ENCODE peak calls at places on chromosome 20, in six cellular contexts. One of them, this sample, is unnamed. For H3K9me2, the result is how much of the 10 kb centered on the place peaks cover.

GRCh38 chr20:63699466-63700198 is 3.2 kb downstream of the TNFRSF6B start:
- DNase-seq in SK-N-SH: peak
- DNase-seq in PC-3: no peak
- DNase-seq in GM23248: no peak
- DNase-seq in HCT116: no peak
- DNase-seq in Karpas-422: peak
- DNase-seq in this sample: no peak

GRCh38 chr20:20547221-20547875 is 165.1 kb downstream of the RALGAPA2 start:
- DNase-seq in PC-3: peak
- DNase-seq in SK-N-SH: no peak
- DNase-seq in Karpas-422: peak
- DNase-seq in GM23248: peak
- DNase-seq in HCT116: no peak
- DNase-seq in this sample: no peak

GRCh38 chr20:32622585-32623468 is 37.7 kb upstream of the NOL4L start:
- DNase-seq in GM23248: no peak
- DNase-seq in SK-N-SH: peak
- DNase-seq in Karpas-422: no peak
- DNase-seq in PC-3: peak
- DNase-seq in HCT116: no peak
- DNase-seq in this sample: no peak

GRCh38 chr20:9112541-9113515 is 43.9 kb downstream of the PLCB4 start:
- DNase-seq in HCT116: no peak
- DNase-seq in Karpas-422: no peak
- DNase-seq in GM23248: peak
- DNase-seq in PC-3: no peak
- DNase-seq in SK-N-SH: no peak
- DNase-seq in this sample: no peak

GRCh38 chr20:53157443-53158408 is 185.6 kb downstream of the TSHZ2 start:
- DNase-seq in PC-3: peak
- DNase-seq in SK-N-SH: no peak
- DNase-seq in Karpas-422: peak
- DNase-seq in GM23248: peak
- DNase-seq in HCT116: peak
- DNase-seq in this sample: peak

GRCh38 chr20:877814-878213 is 38.3 kb downstream of the ANGPT4 start:
- DNase-seq in PC-3: no peak
- DNase-seq in GM23248: no peak
- DNase-seq in HCT116: no peak
- DNase-seq in Karpas-422: no peak
- DNase-seq in SK-N-SH: no peak
- DNase-seq in this sample: no peak

GRCh38 chr20:35007413-35007812 is 51.7 kb downstream of the MYH7B start:
- DNase-seq in Karpas-422: no peak
- DNase-seq in SK-N-SH: no peak
- DNase-seq in PC-3: no peak
- DNase-seq in HCT116: no peak
- DNase-seq in GM23248: no peak
- DNase-seq in this sample: no peak

GRCh38 chr20:11350126-11351005 is 567.3 kb upstream of the BTBD3 start:
- DNase-seq in PC-3: no peak
- DNase-seq in HCT116: no peak
- DNase-seq in GM23248: peak
- DNase-seq in SK-N-SH: no peak
- DNase-seq in Karpas-422: no peak
- DNase-seq in this sample: no peak

GRCh38 chr20:55580475-55580874 is 424.8 kb downstream of the CBLN4 start:
- DNase-seq in SK-N-SH: no peak
- DNase-seq in PC-3: peak
- DNase-seq in Karpas-422: no peak
- DNase-seq in GM23248: no peak
- DNase-seq in HCT116: no peak
- DNase-seq in this sample: no peak

GRCh38 chr20:19815553-19815991 is 57.5 kb downstream of the RIN2 start:
- DNase-seq in PC-3: peak
- DNase-seq in HCT116: peak
- DNase-seq in SK-N-SH: no peak
- DNase-seq in GM23248: peak
- DNase-seq in Karpas-422: peak
- DNase-seq in this sample: peak

GRCh38 chr20:33309631-33310030 is 26.6 kb downstream of the BPIFB1 start:
- DNase-seq in HCT116: no peak
- DNase-seq in PC-3: no peak
- DNase-seq in Karpas-422: no peak
- DNase-seq in GM23248: no peak
- DNase-seq in SK-N-SH: no peak
- DNase-seq in this sample: no peak

GRCh38 chr20:15889073-15889923 is 684.0 kb downstream of the KIF16B start:
- DNase-seq in PC-3: no peak
- DNase-seq in GM23248: no peak
- DNase-seq in SK-N-SH: peak
- DNase-seq in Karpas-422: peak
- DNase-seq in HCT116: no peak
- DNase-seq in this sample: no peak

GRCh38 chr20:61521680-61522420 is 269.8 kb downstream of the CDH4 start:
- DNase-seq in Karpas-422: no peak
- DNase-seq in HCT116: no peak
- DNase-seq in SK-N-SH: no peak
- DNase-seq in GM23248: no peak
- DNase-seq in PC-3: no peak
- DNase-seq in this sample: no peak

GRCh38 chr20:57440678-57441509 is 49.7 kb downstream of the RBM38 start:
- DNase-seq in SK-N-SH: peak
- DNase-seq in PC-3: no peak
- DNase-seq in GM23248: peak
- DNase-seq in Karpas-422: no peak
- DNase-seq in HCT116: no peak
- DNase-seq in this sample: no peak

GRCh38 chr20:17494201-17494600 is 37.0 kb downstream of the BFSP1 start:
- DNase-seq in Karpas-422: no peak
- DNase-seq in HCT116: no peak
- DNase-seq in GM23248: no peak
- DNase-seq in PC-3: no peak
- DNase-seq in SK-N-SH: no peak
- DNase-seq in this sample: no peak

GRCh38 chr20:55953201-55953600 is 52.1 kb downstream of the CBLN4 start:
- DNase-seq in HCT116: no peak
- DNase-seq in SK-N-SH: no peak
- DNase-seq in GM23248: no peak
- DNase-seq in PC-3: no peak
- DNase-seq in Karpas-422: no peak
- DNase-seq in this sample: no peak

GRCh38 chr20:35235881-35236280 is 9.4 kb downstream of the MMP24 start:
- DNase-seq in HCT116: no peak
- DNase-seq in Karpas-422: no peak
- DNase-seq in SK-N-SH: no peak
- DNase-seq in GM23248: no peak
- DNase-seq in PC-3: no peak
- DNase-seq in this sample: no peak

GRCh38 chr20:10239954-10240353 is 21.3 kb downstream of the SNAP25 start:
- DNase-seq in HCT116: no peak
- DNase-seq in GM23248: no peak
- DNase-seq in Karpas-422: no peak
- DNase-seq in SK-N-SH: no peak
- DNase-seq in PC-3: peak
- DNase-seq in this sample: no peak

GRCh38 chr20:48613926-48614325 is 213.9 kb downstream of the PREX1 start:
- DNase-seq in GM23248: no peak
- DNase-seq in PC-3: no peak
- DNase-seq in Karpas-422: no peak
- DNase-seq in SK-N-SH: no peak
- DNase-seq in HCT116: no peak
- DNase-seq in this sample: no peak

GRCh38 chr20:37383229-37383989 is 37.5 kb downstream of the SRC start:
- DNase-seq in PC-3: peak
- DNase-seq in SK-N-SH: peak
- DNase-seq in Karpas-422: peak
- DNase-seq in HCT116: peak
- DNase-seq in GM23248: peak
- DNase-seq in this sample: no peak

GRCh38 chr20:37385176-37385575 is 39.2 kb downstream of the SRC start:
- DNase-seq in GM23248: no peak
- DNase-seq in HCT116: no peak
- DNase-seq in Karpas-422: no peak
- DNase-seq in SK-N-SH: peak
- DNase-seq in PC-3: no peak
- DNase-seq in this sample: no peak

GRCh38 chr20:37385659-37386504 is 39.9 kb downstream of the SRC start:
- DNase-seq in SK-N-SH: peak
- DNase-seq in HCT116: no peak
- DNase-seq in PC-3: no peak
- DNase-seq in GM23248: no peak
- DNase-seq in Karpas-422: no peak
- DNase-seq in this sample: no peak

GRCh38 chr20:37386505-37387201 is 40.7 kb downstream of the SRC start:
- DNase-seq in HCT116: no peak
- DNase-seq in SK-N-SH: peak
- DNase-seq in PC-3: no peak
- DNase-seq in Karpas-422: no peak
- DNase-seq in GM23248: no peak
- DNase-seq in this sample: no peak

GRCh38 chr20:37384683-37385174 is 38.8 kb downstream of the SRC start:
- DNase-seq in SK-N-SH: peak
- DNase-seq in HCT116: no peak
- DNase-seq in GM23248: peak
- DNase-seq in PC-3: peak
- DNase-seq in Karpas-422: peak
- DNase-seq in this sample: peak
- H3K9me2 ChIP-seq in SK-N-SH: under half
- H3K9me2 ChIP-seq in HCT116: under half
- H3K9me2 ChIP-seq in GM23248: under half
- H3K9me2 ChIP-seq in PC-3: under half
- H3K9me2 ChIP-seq in Karpas-422: under half
- H3K9me2 ChIP-seq in this sample: under half

DNA sequence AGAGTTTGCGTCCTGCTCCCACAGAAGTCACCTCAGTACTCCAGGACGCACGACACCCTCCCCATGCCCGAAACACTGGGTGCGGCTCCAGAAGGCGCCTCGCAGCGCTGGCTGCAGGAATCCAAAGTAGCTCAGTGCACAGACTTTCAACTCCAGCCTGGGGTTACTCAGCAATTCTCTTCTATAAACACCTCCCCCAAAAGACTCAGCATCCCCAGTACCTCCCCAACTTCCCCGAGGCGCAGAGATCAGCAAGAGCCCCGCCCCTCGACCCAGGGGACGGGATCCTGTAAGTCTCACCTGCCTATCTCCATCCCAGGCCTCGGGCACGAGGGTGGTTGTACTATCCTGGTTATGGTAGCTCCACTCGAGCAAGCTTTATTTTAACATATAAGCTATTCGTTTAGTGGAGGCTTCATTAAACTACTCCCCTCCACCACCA is 88.1 kb downstream of the ZFP64 start:
- DNase-seq in GM23248: peak
- DNase-seq in SK-N-SH: no peak
- DNase-seq in HCT116: no peak
- DNase-seq in Karpas-422: no peak
- DNase-seq in PC-3: no peak
- DNase-seq in this sample: no peak
- H3K9ac ChIP-seq in GM23248: peak
- H3K9ac ChIP-seq in SK-N-SH: no peak
- H3K9ac ChIP-seq in HCT116: no peak
- H3K9ac ChIP-seq in Karpas-422: no peak
- H3K9ac ChIP-seq in PC-3: no peak
- H3K9ac ChIP-seq in this sample: no peak

DNA sequence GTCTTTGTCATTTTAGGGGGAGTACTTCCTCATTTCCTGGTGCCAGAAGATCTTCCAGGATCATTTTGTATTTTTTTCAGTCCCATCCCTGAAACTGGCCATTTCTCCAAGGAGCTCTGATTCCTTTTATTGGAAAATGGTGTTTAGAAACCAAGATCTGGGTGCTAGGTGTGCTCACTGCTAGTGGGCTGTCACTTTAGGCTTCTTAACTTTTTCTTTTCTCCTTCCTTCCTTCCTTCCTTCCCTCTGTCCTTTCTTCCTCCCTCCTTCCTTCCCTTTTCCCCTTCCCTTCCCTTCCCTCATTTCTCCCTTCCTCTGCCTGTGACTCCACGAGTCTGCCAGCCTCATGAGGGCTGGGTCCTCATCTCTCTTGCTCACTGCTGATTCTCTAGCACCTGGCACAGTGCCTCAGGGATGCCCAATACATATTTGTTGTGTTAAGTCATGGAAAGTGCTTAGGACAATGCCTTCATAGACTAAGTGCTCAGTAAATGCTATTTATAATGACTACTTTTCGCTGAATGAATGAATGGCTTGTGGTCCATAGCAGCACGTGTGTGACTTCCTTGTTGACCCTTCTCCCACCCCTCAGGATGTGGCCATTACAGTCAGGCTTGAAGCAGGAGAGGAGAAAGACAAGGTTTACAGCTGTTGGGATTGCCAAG is 36.9 kb downstream of the APCDD1L start:
- DNase-seq in SK-N-SH: no peak
- DNase-seq in Karpas-422: no peak
- DNase-seq in GM23248: peak
- DNase-seq in HCT116: no peak
- DNase-seq in PC-3: peak
- DNase-seq in this sample: no peak
- H3K9me2 ChIP-seq in SK-N-SH: under half
- H3K9me2 ChIP-seq in Karpas-422: under half
- H3K9me2 ChIP-seq in GM23248: under half
- H3K9me2 ChIP-seq in HCT116: under half
- H3K9me2 ChIP-seq in PC-3: under half
- H3K9me2 ChIP-seq in this sample: under half

GRCh38 chr20:4998160-4998651 is 3.1 kb downstream of the SLC23A2 start:
- DNase-seq in Karpas-422: peak
- DNase-seq in HCT116: no peak
- DNase-seq in GM23248: peak
- DNase-seq in SK-N-SH: no peak
- DNase-seq in PC-3: peak
- DNase-seq in this sample: no peak

GRCh38 chr20:5001174-5002076 is at the start of gene SLC23A2:
- DNase-seq in SK-N-SH: peak
- DNase-seq in GM23248: peak
- DNase-seq in Karpas-422: peak
- DNase-seq in PC-3: peak
- DNase-seq in HCT116: no peak
- DNase-seq in this sample: peak

GRCh38 chr20:5000263-5001173 is 792 bp downstream of the SLC23A2 start:
- DNase-seq in Karpas-422: no peak
- DNase-seq in SK-N-SH: peak
- DNase-seq in PC-3: no peak
- DNase-seq in HCT116: no peak
- DNase-seq in GM23248: peak
- DNase-seq in this sample: peak

GRCh38 chr20:5002077-5002413 is 735 bp upstream of the SLC23A2 start:
- DNase-seq in Karpas-422: no peak
- DNase-seq in PC-3: no peak
- DNase-seq in SK-N-SH: peak
- DNase-seq in GM23248: peak
- DNase-seq in HCT116: no peak
- DNase-seq in this sample: peak

DNA sequence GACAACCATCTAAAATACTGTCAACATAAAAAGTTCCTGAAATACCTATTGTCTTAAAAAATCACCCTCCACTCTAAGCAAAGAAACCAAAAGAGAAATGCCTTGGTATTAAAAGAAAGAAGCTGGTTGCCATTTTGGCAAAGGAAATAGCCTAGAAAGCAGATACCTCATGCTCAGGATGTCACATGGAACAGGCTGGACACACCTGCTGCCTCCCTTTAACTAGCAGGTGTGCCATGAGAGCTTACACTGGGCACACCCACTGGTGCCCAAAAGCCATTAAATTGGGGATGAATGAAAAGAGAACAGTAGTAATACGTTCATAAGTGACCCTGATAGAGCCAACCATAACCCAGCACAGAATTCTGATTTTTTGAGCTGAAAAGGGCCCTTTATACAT is 1.5 kb downstream of the SLC23A2 start:
- DNase-seq in PC-3: no peak
- DNase-seq in Karpas-422: no peak
- DNase-seq in SK-N-SH: no peak
- DNase-seq in HCT116: no peak
- DNase-seq in GM23248: no peak
- DNase-seq in this sample: peak
- H3K9ac ChIP-seq in PC-3: peak
- H3K9ac ChIP-seq in Karpas-422: peak
- H3K9ac ChIP-seq in SK-N-SH: no peak
- H3K9ac ChIP-seq in HCT116: no peak
- H3K9ac ChIP-seq in GM23248: no peak
- H3K9ac ChIP-seq in this sample: peak

This sample was measured in MM.1S.